ENCODE peak calls at places on chromosomes 2 and 18, in five cellular contexts. One of them, this sample, is unnamed. For H3K4me1, the result is how much of the 10 kb centered on the place peaks cover.

GRCh38 chr2:217790681-217791392 is 212.0 kb downstream of the TNS1 start:
- DNase-seq in ovary: no peak
- DNase-seq in GM23338: no peak
- DNase-seq in pancreas: no peak
- DNase-seq in A549: no peak
- DNase-seq in this sample: peak

GRCh38 chr2:27520316-27520715 is 23.7 kb downstream of the GCKR start:
- DNase-seq in ovary: no peak
- DNase-seq in GM23338: no peak
- DNase-seq in pancreas: no peak
- DNase-seq in A549: no peak
- DNase-seq in this sample: no peak

GRCh38 chr18:44067201-44067600 is 613.5 kb upstream of the SETBP1 start:
- DNase-seq in ovary: no peak
- DNase-seq in GM23338: no peak
- DNase-seq in pancreas: no peak
- DNase-seq in A549: no peak
- DNase-seq in this sample: no peak

GRCh38 chr2:60565472-60565871 is 12.0 kb upstream of the BCL11A start:
- DNase-seq in ovary: no peak
- DNase-seq in GM23338: peak
- DNase-seq in pancreas: no peak
- DNase-seq in A549: no peak
- DNase-seq in this sample: peak

GRCh38 chr2:237291138-237291792 is 122.7 kb downstream of the COL6A3 start:
- DNase-seq in ovary: peak
- DNase-seq in GM23338: peak
- DNase-seq in pancreas: peak
- DNase-seq in A549: peak
- DNase-seq in this sample: peak

GRCh38 chr2:239769574-239770145 is 255.5 kb downstream of the NDUFA10 start:
- DNase-seq in ovary: no peak
- DNase-seq in GM23338: no peak
- DNase-seq in pancreas: no peak
- DNase-seq in A549: no peak
- DNase-seq in this sample: no peak

GRCh38 chr2:212709287-212709686 is 170.7 kb upstream of the ERBB4 start:
- DNase-seq in ovary: no peak
- DNase-seq in GM23338: no peak
- DNase-seq in pancreas: no peak
- DNase-seq in A549: no peak
- DNase-seq in this sample: no peak

GRCh38 chr2:158748925-158749590 is 46.1 kb upstream of the DAPL1 start:
- DNase-seq in ovary: no peak
- DNase-seq in GM23338: no peak
- DNase-seq in pancreas: no peak
- DNase-seq in A549: no peak
- DNase-seq in this sample: no peak

GRCh38 chr2:205357732-205358131 is 324.6 kb upstream of the NRP2 start:
- DNase-seq in ovary: no peak
- DNase-seq in GM23338: peak
- DNase-seq in pancreas: no peak
- DNase-seq in A549: no peak
- DNase-seq in this sample: no peak

GRCh38 chr2:40452-40851 is 5.9 kb downstream of the FAM110C start:
- DNase-seq in ovary: no peak
- DNase-seq in GM23338: no peak
- DNase-seq in pancreas: no peak
- DNase-seq in A549: no peak
- DNase-seq in this sample: no peak

GRCh38 chr2:16614314-16614860 is 51.2 kb downstream of the CYRIA start:
- DNase-seq in ovary: no peak
- DNase-seq in GM23338: no peak
- DNase-seq in pancreas: no peak
- DNase-seq in A549: no peak
- DNase-seq in this sample: no peak

GRCh38 chr18:63141777-63142176 is 177.8 kb downstream of the BCL2 start:
- DNase-seq in ovary: no peak
- DNase-seq in GM23338: no peak
- DNase-seq in pancreas: no peak
- DNase-seq in A549: no peak
- DNase-seq in this sample: no peak

GRCh38 chr18:46213295-46213694 is 109.1 kb downstream of the HAUS1 start:
- DNase-seq in ovary: no peak
- DNase-seq in GM23338: peak
- DNase-seq in pancreas: no peak
- DNase-seq in A549: peak
- DNase-seq in this sample: no peak

GRCh38 chr2:62410015-62410453 is 96.0 kb downstream of the TMEM17 start:
- DNase-seq in ovary: no peak
- DNase-seq in GM23338: peak
- DNase-seq in pancreas: no peak
- DNase-seq in A549: no peak
- DNase-seq in this sample: no peak

GRCh38 chr2:59342166-59342565 is 1101.0 kb upstream of the FANCL start:
- DNase-seq in ovary: no peak
- DNase-seq in GM23338: peak
- DNase-seq in pancreas: no peak
- DNase-seq in A549: no peak
- DNase-seq in this sample: no peak

GRCh38 chr2:238294046-238294392 is 5.6 kb upstream of the PER2 start:
- DNase-seq in ovary: no peak
- DNase-seq in GM23338: no peak
- DNase-seq in pancreas: no peak
- DNase-seq in A549: no peak
- DNase-seq in this sample: no peak

DNA sequence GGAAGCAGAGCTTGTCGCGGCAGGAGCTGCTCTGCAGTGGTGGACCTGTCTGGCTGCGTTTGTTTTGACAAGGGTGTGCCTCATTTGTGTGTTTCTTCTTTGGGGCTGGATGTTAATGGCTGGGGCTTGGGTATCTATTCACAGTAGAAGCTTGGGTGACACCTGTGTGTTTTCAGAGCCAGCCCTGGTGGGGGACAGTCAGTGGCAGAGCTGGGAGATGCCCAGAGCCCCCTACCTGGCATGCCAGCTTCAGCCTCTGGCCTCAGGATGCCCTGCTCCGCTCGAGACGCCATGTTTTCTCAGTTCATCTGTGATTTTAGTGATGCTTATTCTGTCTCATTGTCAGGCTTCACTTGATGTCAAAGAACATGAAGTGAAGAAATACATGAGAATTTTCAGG is 59.7 kb downstream of the LDLRAD4 start:
- DNase-seq in ovary: no peak
- DNase-seq in GM23338: no peak
- DNase-seq in pancreas: no peak
- DNase-seq in A549: no peak
- DNase-seq in this sample: no peak
- H3K4me1 ChIP-seq in ovary: under half
- H3K4me1 ChIP-seq in GM23338: under half
- H3K4me1 ChIP-seq in pancreas: under half
- H3K4me1 ChIP-seq in A549: under half
- H3K4me1 ChIP-seq in this sample: under half

GRCh38 chr2:69133898-69134297 is 120.9 kb downstream of the ANTXR1 start:
- DNase-seq in ovary: no peak
- DNase-seq in GM23338: no peak
- DNase-seq in pancreas: no peak
- DNase-seq in A549: no peak
- DNase-seq in this sample: no peak
- H3K27ac ChIP-seq in ovary: no peak
- H3K27ac ChIP-seq in GM23338: no peak
- H3K27ac ChIP-seq in pancreas: no peak
- H3K27ac ChIP-seq in A549: no peak
- H3K27ac ChIP-seq in this sample: no peak

DNA sequence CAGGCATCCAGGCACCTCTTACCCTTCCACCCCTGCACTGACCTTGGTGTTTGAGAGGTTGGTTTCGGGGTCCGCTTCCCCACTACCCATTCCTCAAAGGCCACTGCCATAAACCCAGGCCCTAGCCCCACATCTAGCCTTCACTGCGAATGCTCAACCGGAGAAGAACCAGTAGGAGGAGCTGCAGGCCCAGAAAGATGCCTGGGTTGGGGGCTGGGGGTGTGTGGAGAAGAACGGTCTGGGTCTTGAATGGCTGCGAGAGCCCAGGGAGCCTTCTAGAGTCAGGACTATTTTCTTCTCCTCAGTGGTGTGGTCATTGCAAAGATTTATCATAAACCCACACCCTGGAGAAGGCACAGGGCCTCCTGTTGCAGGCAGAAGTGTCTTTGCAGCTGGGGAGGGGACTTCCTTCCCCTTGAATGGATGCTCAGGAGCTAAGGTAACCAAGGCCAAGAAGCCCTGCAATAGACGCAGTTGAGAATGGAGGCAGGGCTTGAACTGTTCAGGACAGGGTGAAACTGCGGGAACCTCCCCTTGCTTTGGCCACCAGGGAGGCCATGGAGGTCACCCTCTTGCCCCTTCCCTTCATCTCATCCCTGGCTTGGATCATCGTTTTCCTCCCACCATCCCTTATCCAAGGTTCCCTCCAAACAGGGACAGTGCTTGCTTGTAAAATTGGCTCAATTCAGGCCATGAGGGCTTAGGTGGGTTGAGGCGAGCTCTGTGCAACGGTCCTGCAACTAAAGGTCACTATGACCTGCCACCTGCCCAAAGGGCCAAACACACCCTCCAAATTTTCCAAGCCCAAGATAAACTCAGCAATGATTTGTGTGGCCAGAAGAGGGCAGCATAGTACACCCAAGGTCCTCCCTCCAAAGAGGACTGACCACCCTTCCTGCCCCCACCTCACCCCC is 20.9 kb downstream of the THNSL2 start:
- DNase-seq in ovary: no peak
- DNase-seq in GM23338: peak
- DNase-seq in pancreas: no peak
- DNase-seq in A549: peak
- DNase-seq in this sample: no peak
- TF ChIP-seq CTCF in ovary: no peak
- TF ChIP-seq CTCF in GM23338: peak
- TF ChIP-seq CTCF in pancreas: peak
- TF ChIP-seq CTCF in A549: peak
- TF ChIP-seq CTCF in this sample: peak

DNA sequence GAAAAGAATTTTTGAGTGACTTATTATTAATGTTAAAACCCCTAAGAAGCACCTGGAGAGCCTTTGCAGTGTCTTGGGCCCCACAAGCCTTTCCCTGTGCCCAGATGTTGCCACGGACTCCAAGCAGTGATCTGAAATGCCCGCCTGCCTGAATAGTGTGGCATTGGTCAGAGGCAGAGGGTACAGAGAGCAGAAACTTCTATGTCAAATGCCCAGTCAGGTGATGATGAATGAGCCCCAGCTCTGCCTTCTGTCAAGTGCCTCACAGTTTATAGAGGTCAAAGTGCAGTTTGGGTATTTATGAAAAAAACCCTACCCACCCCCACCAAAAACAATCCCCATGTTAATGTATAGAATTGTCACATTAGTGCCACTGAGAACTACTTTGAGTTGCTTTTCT is 170.0 kb upstream of the SIX3 start:
- DNase-seq in ovary: no peak
- DNase-seq in GM23338: no peak
- DNase-seq in pancreas: no peak
- DNase-seq in A549: no peak
- DNase-seq in this sample: no peak
- H3K4me1 ChIP-seq in ovary: under half
- H3K4me1 ChIP-seq in GM23338: half or more
- H3K4me1 ChIP-seq in pancreas: under half
- H3K4me1 ChIP-seq in A549: under half
- H3K4me1 ChIP-seq in this sample: under half

GRCh38 chr2:112175333-112175732 is 37.1 kb downstream of the FBLN7 start:
- DNase-seq in ovary: no peak
- DNase-seq in GM23338: no peak
- DNase-seq in pancreas: no peak
- DNase-seq in A549: no peak
- DNase-seq in this sample: no peak

GRCh38 chr2:112174383-112174782 is 36.2 kb downstream of the FBLN7 start:
- DNase-seq in ovary: no peak
- DNase-seq in GM23338: no peak
- DNase-seq in pancreas: no peak
- DNase-seq in A549: no peak
- DNase-seq in this sample: no peak

GRCh38 chr2:112173646-112174319 is 35.6 kb downstream of the FBLN7 start:
- DNase-seq in ovary: no peak
- DNase-seq in GM23338: no peak
- DNase-seq in pancreas: no peak
- DNase-seq in A549: no peak
- DNase-seq in this sample: no peak

GRCh38 chr2:112170495-112170894 is 32.3 kb downstream of the FBLN7 start:
- DNase-seq in ovary: no peak
- DNase-seq in GM23338: no peak
- DNase-seq in pancreas: no peak
- DNase-seq in A549: no peak
- DNase-seq in this sample: no peak

GRCh38 chr2:112175958-112176573 is 37.9 kb downstream of the FBLN7 start:
- DNase-seq in ovary: no peak
- DNase-seq in GM23338: no peak
- DNase-seq in pancreas: no peak
- DNase-seq in A549: no peak
- DNase-seq in this sample: no peak
- H3K27ac ChIP-seq in ovary: no peak
- H3K27ac ChIP-seq in GM23338: no peak
- H3K27ac ChIP-seq in pancreas: no peak
- H3K27ac ChIP-seq in A549: no peak
- H3K27ac ChIP-seq in this sample: no peak

GRCh38 chr2:214587442-214587841 is 176.6 kb downstream of the VWC2L start:
- DNase-seq in ovary: no peak
- DNase-seq in GM23338: peak
- DNase-seq in pancreas: no peak
- DNase-seq in A549: no peak
- DNase-seq in this sample: no peak
- TF ChIP-seq CTCF in ovary: no peak
- TF ChIP-seq CTCF in GM23338: peak
- TF ChIP-seq CTCF in pancreas: no peak
- TF ChIP-seq CTCF in A549: peak
- TF ChIP-seq CTCF in this sample: peak

DNA sequence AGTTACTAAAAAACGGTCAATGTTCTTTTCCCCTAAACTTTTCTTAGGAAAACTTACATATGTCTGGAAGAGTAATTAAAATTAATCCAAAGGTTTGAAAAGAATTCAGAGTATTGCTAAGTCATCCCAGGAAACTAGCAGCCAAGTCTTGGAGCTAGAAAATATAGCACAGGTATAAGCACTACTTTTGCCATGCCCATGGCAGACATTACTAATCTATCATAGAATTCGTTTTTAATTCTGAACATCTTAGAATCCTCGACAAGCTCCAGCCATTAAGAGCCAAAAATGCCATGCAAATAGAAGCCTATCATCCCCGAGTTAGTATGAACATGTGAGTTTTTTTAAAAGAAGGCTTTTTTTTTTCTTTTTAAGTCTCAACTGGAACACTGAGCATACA is 395.0 kb downstream of the ZEB2 start:
- DNase-seq in ovary: no peak
- DNase-seq in GM23338: no peak
- DNase-seq in pancreas: no peak
- DNase-seq in A549: no peak
- DNase-seq in this sample: no peak
- H3K4me1 ChIP-seq in ovary: under half
- H3K4me1 ChIP-seq in GM23338: under half
- H3K4me1 ChIP-seq in pancreas: under half
- H3K4me1 ChIP-seq in A549: under half
- H3K4me1 ChIP-seq in this sample: under half